ENCODE peak calls at places on chromosomes 2 and 18, in six cellular contexts. T is activated naive CD8-positive, alpha-beta T cell treated with anti-CD3 and anti-CD28 coated beads for 36 hours; P is effector memory CD4-positive, alpha-beta T cell; V is KG1; D is PC-9; B is anterior cingulate cortex. N is an unnamed sample.

GRCh38 chr2:233075966-233076339 is 15.8 kb downstream of the INPP5D start:
- DNase-seq in T (no peak), V (no peak), D (no peak), P (no peak), B (no peak), N (peak)

GRCh38 chr2:217742837-217743236 is 260.0 kb downstream of the TNS1 start:
- DNase-seq in D (no peak), V (no peak), B (no peak), P (no peak), T (no peak), N (no peak)

GRCh38 chr18:5582054-5582453 is 38.3 kb upstream of the EPB41L3 start:
- DNase-seq in P (no peak), T (no peak), D (no peak), V (no peak), B (no peak), N (no peak)

GRCh38 chr2:38237311-38237710 is 139.8 kb downstream of the ATL2 start:
- DNase-seq in V (no peak), T (no peak), P (no peak), D (no peak), B (no peak), N (no peak)

GRCh38 chr2:31347788-31348187 is 66.8 kb downstream of the XDH start:
- DNase-seq in P (no peak), V (no peak), D (no peak), T (no peak), B (no peak), N (no peak)

GRCh38 chr2:164606557-164606956 is 14.7 kb downstream of the GRB14 start:
- DNase-seq in V (no peak), P (no peak), D (no peak), T (no peak), B (no peak), N (no peak)

GRCh38 chr2:19073522-19073921 is 284.9 kb downstream of the OSR1 start:
- DNase-seq in P (no peak), V (no peak), T (no peak), B (no peak), D (peak), N (no peak)

GRCh38 chr2:233532971-233533370 is 33.6 kb downstream of the USP40 start:
- DNase-seq in B (no peak), V (no peak), D (no peak), T (no peak), P (no peak), N (no peak)

GRCh38 chr2:66587216-66587615 is 152.3 kb downstream of the MEIS1 start:
- DNase-seq in D (peak), P (no peak), T (no peak), B (no peak), V (no peak), N (no peak)

GRCh38 chr2:903223-903900 is 47.3 kb upstream of the SNTG2 start:
- DNase-seq in V (no peak), T (no peak), B (no peak), D (no peak), P (no peak), N (no peak)

GRCh38 chr2:97849881-97850540 is 136.6 kb downstream of the ZAP70 start:
- DNase-seq in P (no peak), T (no peak), D (no peak), B (no peak), V (no peak), N (no peak)

N was measured in naive thymus-derived CD4-positive, alpha-beta T cell.